ENCODE peak calls at places on chromosomes 16 and 17, in four cellular contexts. One of them, this sample, is unnamed.

GRCh38 chr17:38658741-38659345 is 15.9 kb downstream of the EPOP start:
- DNase-seq in bronchial epithelial cell: no peak
- DNase-seq in fibroblast of the aortic adventitia: no peak
- DNase-seq in AG10803: no peak
- DNase-seq in this sample: no peak

GRCh38 chr16:89286096-89286495 is 68.6 kb downstream of the ZNF778 start:
- DNase-seq in AG10803: no peak
- DNase-seq in fibroblast of the aortic adventitia: no peak
- DNase-seq in bronchial epithelial cell: no peak
- DNase-seq in this sample: no peak

GRCh38 chr16:79437764-79438728 is 162.5 kb downstream of the MAF start:
- DNase-seq in AG10803: no peak
- DNase-seq in fibroblast of the aortic adventitia: no peak
- DNase-seq in bronchial epithelial cell: peak; percentile 1
- DNase-seq in this sample: no peak

GRCh38 chr16:84806256-84806889 is 13.4 kb upstream of the CRISPLD2 start:
- DNase-seq in fibroblast of the aortic adventitia: peak; percentile 82
- DNase-seq in AG10803: peak; percentile 68
- DNase-seq in bronchial epithelial cell: no peak
- DNase-seq in this sample: no peak

GRCh38 chr17:17896746-17897145 is 60.0 kb upstream of the SREBF1 start:
- DNase-seq in bronchial epithelial cell: no peak
- DNase-seq in fibroblast of the aortic adventitia: no peak
- DNase-seq in AG10803: no peak
- DNase-seq in this sample: no peak

GRCh38 chr17:9783012-9783411 is 8.4 kb downstream of the DHRS7C start:
- DNase-seq in fibroblast of the aortic adventitia: no peak
- DNase-seq in AG10803: no peak
- DNase-seq in bronchial epithelial cell: no peak
- DNase-seq in this sample: no peak

GRCh38 chr16:17404903-17405691 is 65.7 kb downstream of the XYLT1 start:
- DNase-seq in bronchial epithelial cell: no peak
- DNase-seq in fibroblast of the aortic adventitia: peak; percentile 94
- DNase-seq in AG10803: peak; percentile 96
- DNase-seq in this sample: no peak

GRCh38 chr17:78414178-78415162 is 36.0 kb downstream of the PGS1 start:
- DNase-seq in fibroblast of the aortic adventitia: no peak
- DNase-seq in bronchial epithelial cell: no peak
- DNase-seq in AG10803: no peak
- DNase-seq in this sample: no peak

GRCh38 chr16:85746431-85747227 is 4.3 kb downstream of the C16orf74 start:
- DNase-seq in AG10803: peak; percentile 58
- DNase-seq in fibroblast of the aortic adventitia: peak; percentile 71
- DNase-seq in bronchial epithelial cell: peak; percentile 96
- DNase-seq in this sample: no peak

GRCh38 chr17:65301184-65301583 is 164.0 kb downstream of the RGS9 start:
- DNase-seq in fibroblast of the aortic adventitia: no peak
- DNase-seq in bronchial epithelial cell: no peak
- DNase-seq in AG10803: no peak
- DNase-seq in this sample: no peak

GRCh38 chr16:83807710-83808572 is at the start of gene HSBP1:
- DNase-seq in AG10803: peak; percentile 91
- DNase-seq in bronchial epithelial cell: peak; percentile 75
- DNase-seq in fibroblast of the aortic adventitia: peak; percentile 87
- DNase-seq in this sample: peak; percentile 79

DNA sequence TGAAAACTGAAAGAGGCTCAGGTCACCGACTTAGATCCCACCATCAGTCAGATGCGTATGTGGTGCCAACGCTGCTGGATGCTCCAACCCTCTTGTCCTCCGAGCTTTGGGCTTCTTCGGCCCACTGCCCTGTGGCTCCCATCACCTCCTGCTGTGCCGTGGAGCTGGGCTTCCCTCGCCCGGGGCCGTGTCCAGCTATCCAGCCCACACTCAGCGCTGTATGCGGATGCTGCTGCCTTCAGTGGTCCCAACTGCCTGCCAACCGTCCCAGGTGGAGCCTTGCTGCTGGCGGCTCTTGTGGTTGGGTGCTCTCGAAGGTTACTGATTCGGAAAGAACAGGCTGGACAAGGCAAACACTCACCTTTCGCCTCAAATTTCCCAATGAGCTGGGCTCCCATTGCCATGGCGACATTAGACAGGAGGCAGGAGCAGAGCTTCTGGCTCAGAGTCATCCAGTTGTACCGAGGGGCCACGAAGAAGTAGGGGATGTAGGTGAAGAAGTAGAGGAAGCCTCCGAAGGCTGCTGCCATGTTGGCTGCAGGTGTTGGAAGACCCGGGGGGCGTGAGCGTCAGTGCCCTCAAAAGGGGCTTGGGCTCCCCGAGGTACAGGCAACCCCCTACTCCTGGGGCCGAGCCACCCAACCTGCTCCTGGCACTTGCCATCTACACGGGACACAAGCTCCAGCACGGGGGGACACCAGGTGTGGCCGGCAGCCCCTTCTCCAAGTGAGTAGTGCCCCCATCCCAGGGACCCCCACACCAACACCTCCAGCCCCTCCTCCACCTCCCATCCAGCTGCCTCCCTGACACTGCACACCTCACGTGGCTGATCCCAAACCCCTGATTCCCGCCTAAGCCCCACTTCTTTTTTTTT is 32.2 kb downstream of the ABCA3 start:
- DNase-seq in bronchial epithelial cell: no peak
- DNase-seq in fibroblast of the aortic adventitia: no peak
- DNase-seq in AG10803: no peak
- DNase-seq in this sample: no peak
- H3K4me3 ChIP-seq in bronchial epithelial cell: no peak overlapping the region
- H3K4me3 ChIP-seq in fibroblast of the aortic adventitia: no peak overlapping the region
- H3K4me3 ChIP-seq in AG10803: no peak overlapping the region
- H3K4me3 ChIP-seq in this sample: no peak overlapping the region

GRCh38 chr17:39835038-39835786 is 28.9 kb downstream of the IKZF3 start:
- DNase-seq in AG10803: no peak
- DNase-seq in fibroblast of the aortic adventitia: no peak
- DNase-seq in bronchial epithelial cell: no peak
- DNase-seq in this sample: no peak
- TF ChIP-seq CTCF in AG10803: no peak
- TF ChIP-seq CTCF in fibroblast of the aortic adventitia: no peak
- TF ChIP-seq CTCF in bronchial epithelial cell: no peak
- TF ChIP-seq CTCF in this sample: peak; percentile 9

GRCh38 chr16:1680361-1680760 is 2.3 kb downstream of the JPT2 start:
- DNase-seq in bronchial epithelial cell: no peak
- DNase-seq in AG10803: no peak
- DNase-seq in fibroblast of the aortic adventitia: no peak
- DNase-seq in this sample: no peak
- H3K4me3 ChIP-seq in bronchial epithelial cell: no peak overlapping the region
- H3K4me3 ChIP-seq in AG10803: no peak overlapping the region
- H3K4me3 ChIP-seq in fibroblast of the aortic adventitia: no peak overlapping the region
- H3K4me3 ChIP-seq in this sample: no peak overlapping the region

GRCh38 chr17:77106874-77107358 is 33.9 kb upstream of the SEC14L1 start:
- DNase-seq in bronchial epithelial cell: no peak
- DNase-seq in fibroblast of the aortic adventitia: no peak
- DNase-seq in AG10803: no peak
- DNase-seq in this sample: no peak

GRCh38 chr17:77107506-77108433 is 33.0 kb upstream of the SEC14L1 start:
- DNase-seq in fibroblast of the aortic adventitia: no peak
- DNase-seq in bronchial epithelial cell: no peak
- DNase-seq in AG10803: peak; percentile 66
- DNase-seq in this sample: peak; percentile 79

GRCh38 chr17:77110006-77110374 is 30.8 kb upstream of the SEC14L1 start:
- DNase-seq in bronchial epithelial cell: no peak
- DNase-seq in fibroblast of the aortic adventitia: peak; percentile 52
- DNase-seq in AG10803: peak; percentile 56
- DNase-seq in this sample: no peak

GRCh38 chr17:77111916-77112315 is 28.9 kb upstream of the SEC14L1 start:
- DNase-seq in AG10803: no peak
- DNase-seq in fibroblast of the aortic adventitia: no peak
- DNase-seq in bronchial epithelial cell: no peak
- DNase-seq in this sample: no peak

GRCh38 chr17:77109159-77110005 is 31.4 kb upstream of the SEC14L1 start:
- DNase-seq in fibroblast of the aortic adventitia: no peak
- DNase-seq in bronchial epithelial cell: no peak
- DNase-seq in AG10803: no peak
- DNase-seq in this sample: no peak
- TF ChIP-seq CTCF in fibroblast of the aortic adventitia: peak; percentile 8
- TF ChIP-seq CTCF in bronchial epithelial cell: no peak
- TF ChIP-seq CTCF in AG10803: no peak
- TF ChIP-seq CTCF in this sample: no peak

DNA sequence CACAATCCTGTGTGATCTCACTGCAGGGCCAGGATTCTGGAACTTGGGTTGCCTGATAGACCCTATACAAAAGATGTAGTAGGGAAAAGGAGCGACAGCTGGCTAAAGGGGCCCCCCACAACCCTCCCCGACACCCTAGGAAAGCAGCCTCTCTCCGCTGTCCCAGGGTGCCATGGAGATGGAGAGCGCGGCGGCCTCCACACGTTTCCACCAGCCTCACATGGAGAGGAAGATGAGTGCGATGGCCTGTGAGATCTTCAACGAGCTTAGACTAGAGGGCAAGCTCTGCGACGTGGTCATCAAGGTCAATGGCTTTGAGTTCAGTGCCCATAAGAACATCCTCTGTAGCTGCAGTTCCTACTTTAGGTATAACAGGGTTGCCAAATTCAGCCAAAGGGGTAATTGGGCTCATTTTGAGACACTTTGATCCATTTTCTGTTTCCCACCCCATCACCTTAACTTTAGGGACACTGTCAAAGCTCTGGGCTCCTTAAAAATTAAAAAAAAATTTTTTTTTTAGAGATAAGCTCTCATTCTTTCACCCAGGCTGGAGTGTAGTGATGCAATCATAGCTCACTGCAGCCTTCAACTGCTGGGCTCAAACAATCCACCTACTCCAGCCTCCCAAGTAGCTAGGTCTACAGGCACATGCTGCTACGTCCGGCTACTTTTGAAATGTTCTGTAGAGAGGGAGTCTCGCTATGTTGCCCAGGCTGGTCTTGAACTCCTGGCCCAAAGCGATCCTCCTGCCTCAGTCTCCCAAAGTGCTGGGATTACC is at the start of gene KLHL10:
- DNase-seq in bronchial epithelial cell: no peak
- DNase-seq in AG10803: no peak
- DNase-seq in fibroblast of the aortic adventitia: peak; percentile 17
- DNase-seq in this sample: no peak
- H3K4me3 ChIP-seq in bronchial epithelial cell: no peak within 1 kb of the TSS
- H3K4me3 ChIP-seq in AG10803: peak within 1 kb of the TSS; percentile 78
- H3K4me3 ChIP-seq in fibroblast of the aortic adventitia: no peak within 1 kb of the TSS
- H3K4me3 ChIP-seq in this sample: peak within 1 kb of the TSS; percentile 73

GRCh38 chr16:21167360-21167759 is 8.9 kb downstream of the LDAF1 start:
- DNase-seq in fibroblast of the aortic adventitia: peak; percentile 60
- DNase-seq in bronchial epithelial cell: peak; percentile 60
- DNase-seq in AG10803: peak; percentile 90
- DNase-seq in this sample: no peak

GRCh38 chr16:21162661-21163151 is 4.2 kb downstream of the LDAF1 start:
- DNase-seq in AG10803: peak; percentile 80
- DNase-seq in fibroblast of the aortic adventitia: peak; percentile 67
- DNase-seq in bronchial epithelial cell: no peak
- DNase-seq in this sample: no peak

GRCh38 chr16:21166561-21166961 is 8.1 kb downstream of the LDAF1 start:
- DNase-seq in fibroblast of the aortic adventitia: no peak
- DNase-seq in bronchial epithelial cell: no peak
- DNase-seq in AG10803: no peak
- DNase-seq in this sample: no peak

GRCh38 chr16:21163576-21163975 is 5.1 kb downstream of the LDAF1 start:
- DNase-seq in fibroblast of the aortic adventitia: no peak
- DNase-seq in bronchial epithelial cell: no peak
- DNase-seq in AG10803: no peak
- DNase-seq in this sample: no peak

GRCh38 chr16:21164521-21165168 is 6.2 kb downstream of the LDAF1 start:
- DNase-seq in AG10803: no peak
- DNase-seq in bronchial epithelial cell: no peak
- DNase-seq in fibroblast of the aortic adventitia: no peak
- DNase-seq in this sample: no peak
- TF ChIP-seq CTCF in AG10803: no peak
- TF ChIP-seq CTCF in bronchial epithelial cell: no peak
- TF ChIP-seq CTCF in fibroblast of the aortic adventitia: no peak
- TF ChIP-seq CTCF in this sample: no peak

GRCh38 chr17:28624148-28624547 is 10.2 kb upstream of the RSKR start:
- DNase-seq in AG10803: no peak
- DNase-seq in bronchial epithelial cell: no peak
- DNase-seq in fibroblast of the aortic adventitia: no peak
- DNase-seq in this sample: no peak

GRCh38 chr17:28622186-28622585 is 8.2 kb upstream of the RSKR start:
- DNase-seq in bronchial epithelial cell: no peak
- DNase-seq in fibroblast of the aortic adventitia: no peak
- DNase-seq in AG10803: no peak
- DNase-seq in this sample: no peak

GRCh38 chr17:28623696-28624095 is 9.7 kb upstream of the RSKR start:
- DNase-seq in AG10803: no peak
- DNase-seq in bronchial epithelial cell: no peak
- DNase-seq in fibroblast of the aortic adventitia: no peak
- DNase-seq in this sample: no peak

DNA sequence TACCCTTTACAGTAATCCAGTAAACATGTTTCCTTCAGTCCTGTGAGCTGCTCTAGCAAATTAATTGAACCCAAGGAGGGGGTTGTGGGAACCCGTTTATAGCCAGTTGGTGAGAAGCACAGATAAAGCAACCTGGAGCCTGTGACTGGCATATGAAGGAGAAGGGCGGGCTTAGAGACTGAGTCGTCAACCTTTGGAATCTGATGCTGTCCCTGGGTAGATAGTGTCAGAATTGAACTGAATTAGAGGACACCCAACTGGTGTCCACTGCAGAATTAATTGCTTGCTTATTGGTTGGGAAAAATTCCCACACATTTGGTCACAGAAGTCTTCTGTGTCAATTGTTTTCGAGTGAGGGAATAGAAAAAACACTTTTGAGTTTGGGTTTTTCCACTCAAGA is 12.8 kb upstream of the RSKR start:
- DNase-seq in AG10803: no peak
- DNase-seq in fibroblast of the aortic adventitia: no peak
- DNase-seq in bronchial epithelial cell: no peak
- DNase-seq in this sample: no peak
- H3K4me3 ChIP-seq in AG10803: no peak overlapping the region
- H3K4me3 ChIP-seq in fibroblast of the aortic adventitia: no peak overlapping the region
- H3K4me3 ChIP-seq in bronchial epithelial cell: no peak overlapping the region
- H3K4me3 ChIP-seq in this sample: no peak overlapping the region

GRCh38 chr16:24499193-24499814 is 40.1 kb upstream of the RBBP6 start:
- DNase-seq in AG10803: peak; percentile 16
- DNase-seq in fibroblast of the aortic adventitia: peak; percentile 24
- DNase-seq in bronchial epithelial cell: peak; percentile 13
- DNase-seq in this sample: no peak
- TF ChIP-seq CTCF in AG10803: peak; percentile 46
- TF ChIP-seq CTCF in fibroblast of the aortic adventitia: peak; percentile 34
- TF ChIP-seq CTCF in bronchial epithelial cell: peak; percentile 47
- TF ChIP-seq CTCF in this sample: peak; percentile 65

DNA sequence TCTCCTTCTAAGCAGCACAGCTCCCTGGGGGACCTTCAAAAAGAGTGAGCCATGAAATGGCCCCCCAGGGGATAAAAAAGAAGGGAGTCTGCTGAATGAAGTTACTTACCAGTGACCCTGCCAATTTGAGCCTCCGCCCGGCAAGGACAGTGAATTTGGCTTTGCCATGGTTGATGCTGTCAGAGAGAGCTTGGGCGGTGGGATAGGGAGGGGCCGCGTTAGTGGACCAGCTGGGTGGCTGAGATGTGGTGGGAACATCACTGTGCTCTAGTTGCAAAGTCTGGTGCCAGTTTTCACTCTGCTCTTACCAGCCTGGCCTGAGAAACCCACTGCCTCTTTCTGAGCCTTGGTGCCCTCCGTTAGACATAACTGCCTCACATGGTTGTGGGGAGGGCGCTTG is 114.6 kb downstream of the MRM1 start:
- DNase-seq in AG10803: no peak
- DNase-seq in bronchial epithelial cell: no peak
- DNase-seq in fibroblast of the aortic adventitia: no peak
- DNase-seq in this sample: no peak
- H3K4me3 ChIP-seq in AG10803: no peak overlapping the region
- H3K4me3 ChIP-seq in bronchial epithelial cell: no peak overlapping the region
- H3K4me3 ChIP-seq in fibroblast of the aortic adventitia: no peak overlapping the region
- H3K4me3 ChIP-seq in this sample: no peak overlapping the region

GRCh38 chr17:48023408-48024148 is 14.0 kb downstream of the COPZ2 start:
- DNase-seq in AG10803: peak; percentile 77
- DNase-seq in bronchial epithelial cell: peak; percentile 67
- DNase-seq in fibroblast of the aortic adventitia: peak; percentile 59
- DNase-seq in this sample: no peak
- TF ChIP-seq CTCF in AG10803: no peak
- TF ChIP-seq CTCF in bronchial epithelial cell: peak; percentile 64
- TF ChIP-seq CTCF in fibroblast of the aortic adventitia: peak; percentile 32
- TF ChIP-seq CTCF in this sample: peak; percentile 11